ENCODE peak calls at places on chromosomes 12 and 14, in ten cellular contexts. U is tibial nerve, T is D721Med, I is AG04450, V is tibial artery, Q is type B pancreatic cell, E is cardiac muscle cell, Y is endothelial cell, J is GM23338, O is GM06990. W is an unnamed sample.

GRCh38 chr14:96415559-96415958 is 23.6 kb downstream of the AK7 start:
- DNase-seq in Q (no peak), V (no peak), E (no peak), O (no peak), U (no peak), J (no peak), I (no peak), T (no peak), Y (no peak), W (no peak)

GRCh38 chr12:116113398-116114130 is 163.9 kb downstream of the MED13L start:
- DNase-seq in O (no peak), Y (no peak), Q (no peak), I (no peak), U (no peak), V (no peak), E (no peak), J (peak; percentile 42), T (no peak), W (no peak)

GRCh38 chr12:75964150-75964549 is 67.4 kb downstream of the PHLDA1 start:
- DNase-seq in J (no peak), I (no peak), T (no peak), U (no peak), E (no peak), O (no peak), Q (no peak), Y (no peak), V (peak; percentile 54), W (no peak)

GRCh38 chr12:79514730-79515525 is 175.8 kb downstream of the PAWR start:
- DNase-seq in Y (no peak), Q (no peak), J (no peak), E (no peak), I (no peak), V (no peak), U (no peak), T (no peak), O (no peak), W (no peak)

GRCh38 chr12:101696477-101697196 is 803 bp upstream of the CHPT1 start:
- DNase-seq in Y (no peak), V (peak; percentile 64), I (no peak), J (peak; percentile 8), E (peak; percentile 22), T (no peak), U (peak; percentile 54), Q (no peak), O (no peak), W (peak; percentile 57)

GRCh38 chr14:79378020-79378419 is 833.3 kb downstream of the DIO2 start:
- DNase-seq in Y (no peak), E (no peak), U (no peak), O (no peak), J (peak; percentile 45), Q (no peak), T (no peak), V (no peak), I (no peak), W (no peak)

GRCh38 chr12:95955549-95956159 is 12.5 kb downstream of the AMDHD1 start:
- DNase-seq in O (no peak), E (no peak), I (no peak), Q (no peak), V (no peak), J (peak; percentile 23), T (no peak), Y (no peak), U (no peak), W (no peak)

GRCh38 chr12:49388682-49389081 is 21.4 kb downstream of the SPATS2 start:
- DNase-seq in V (no peak), E (no peak), Q (no peak), O (no peak), J (no peak), U (no peak), Y (no peak), I (no peak), T (no peak), W (no peak)

GRCh38 chr12:111597731-111598636 is 1.1 kb downstream of the ATXN2 start:
- DNase-seq in Y (peak; percentile 66), T (no peak), J (peak; percentile 70), O (peak; percentile 52), E (peak; percentile 57), U (peak; percentile 19), I (no peak), V (peak; percentile 43), Q (peak; percentile 76), W (peak; percentile 64)

GRCh38 chr14:76644875-76645518 is 116.3 kb upstream of the VASH1 start:
- DNase-seq in T (peak; percentile 43), E (peak; percentile 68), V (no peak), Q (peak; percentile 75), I (no peak), U (no peak), J (peak; percentile 84), Y (peak; percentile 70), O (peak; percentile 11), W (peak; percentile 48)

GRCh38 chr12:99386907-99387306 is 260.6 kb upstream of the GARIN6 start:
- DNase-seq in Y (no peak), T (no peak), I (peak; percentile 1), U (no peak), J (peak; percentile 80), Q (no peak), E (peak; percentile 59), O (no peak), V (no peak), W (peak; percentile 18)

DNA sequence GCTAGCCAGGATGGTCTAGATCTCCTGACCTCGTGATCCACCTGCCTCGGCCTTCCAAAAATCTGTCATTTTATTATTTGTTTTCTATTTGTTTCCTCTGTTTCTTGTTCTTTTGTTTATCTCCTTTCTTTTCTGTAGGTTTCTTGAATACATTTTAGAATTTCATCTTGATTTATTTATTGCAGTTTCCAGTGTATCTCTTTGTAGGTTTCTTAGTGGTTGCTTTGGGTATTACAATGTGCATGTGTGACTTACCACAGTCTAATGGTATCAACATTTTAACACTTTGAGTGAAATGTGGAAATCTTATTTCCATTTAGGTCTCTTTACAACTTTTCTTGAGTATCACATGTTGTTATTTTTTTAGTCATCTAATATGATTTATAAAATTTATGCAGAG is 29.9 kb upstream of the MUCL1 start:
- DNase-seq in T (no peak), I (no peak), O (no peak), Q (no peak), E (no peak), V (no peak), J (peak; percentile 17), Y (no peak), U (no peak), W (no peak)
- TF ChIP-seq CTCF in T (no peak), I (peak; percentile 28), O (peak; percentile 10), Q (peak; percentile 71), E (no peak), V (no peak), J (peak; percentile 60), Y (peak; percentile 73), U (no peak), W (no peak)

DNA sequence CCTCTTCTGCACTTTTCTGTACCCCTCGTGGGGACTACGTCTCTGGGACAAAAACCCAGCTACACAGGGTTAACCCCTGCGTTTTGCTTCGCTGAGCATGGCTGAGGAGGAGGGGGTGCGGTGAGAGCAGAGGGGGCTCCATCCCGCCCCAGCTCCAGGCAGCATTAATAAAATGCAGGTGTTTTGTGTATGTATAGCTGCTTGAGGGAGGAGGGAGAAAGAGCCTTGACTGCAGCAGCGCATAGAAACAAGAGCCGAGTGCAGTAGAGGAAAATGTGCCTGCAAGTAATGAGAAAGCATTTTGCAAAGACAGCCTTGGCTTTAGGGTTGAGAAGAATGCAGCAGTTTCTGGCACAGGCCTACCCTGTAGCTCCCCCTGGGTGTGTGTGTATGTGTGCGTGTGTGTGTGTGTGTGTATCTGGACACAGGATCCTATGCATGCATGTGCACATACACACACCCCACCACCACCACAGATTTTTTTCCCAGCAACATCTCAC is 103.9 kb downstream of the ZFP36L1 start:
- DNase-seq in Y (no peak), J (peak; percentile 28), I (no peak), O (no peak), U (no peak), Q (no peak), E (no peak), V (no peak), T (no peak), W (no peak)
- TF ChIP-seq CTCF in Y (no peak), J (no peak), I (peak; percentile 32), O (no peak), U (no peak), Q (peak; percentile 23), E (peak; percentile 30), V (no peak), T (no peak), W (no peak)

DNA sequence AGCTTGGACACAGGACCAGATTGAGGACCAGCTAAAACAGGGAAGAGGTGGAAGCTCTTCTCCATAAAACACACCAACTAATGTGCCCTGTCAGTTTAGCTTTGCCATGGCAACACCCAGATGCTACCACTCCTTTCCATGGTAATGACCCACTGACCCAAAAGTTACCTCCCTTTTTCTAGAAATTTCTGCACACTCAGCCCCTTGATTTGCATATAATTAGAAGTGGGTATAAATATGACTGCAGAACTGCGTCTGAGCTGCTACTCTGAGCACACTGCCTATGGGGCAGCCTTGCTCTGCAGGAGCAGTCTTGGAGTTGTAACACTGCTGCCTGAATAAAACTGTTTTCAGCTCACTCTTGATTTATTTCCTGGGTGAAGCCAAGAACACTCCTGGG is 3.2 kb upstream of the TDG start:
- DNase-seq in T (no peak), I (no peak), Y (no peak), Q (no peak), U (no peak), J (peak; percentile 43), O (no peak), V (no peak), E (no peak), W (no peak)
- TF ChIP-seq CTCF in T (no peak), I (no peak), Y (no peak), Q (no peak), U (no peak), J (no peak), O (no peak), V (no peak), E (no peak), W (no peak)

GRCh38 chr12:38556647-38557046 is 240.1 kb downstream of the ALG10B start:
- DNase-seq in J (peak; percentile 7), I (no peak), U (no peak), Y (no peak), T (no peak), V (no peak), Q (no peak), O (no peak), E (no peak), W (no peak)

DNA sequence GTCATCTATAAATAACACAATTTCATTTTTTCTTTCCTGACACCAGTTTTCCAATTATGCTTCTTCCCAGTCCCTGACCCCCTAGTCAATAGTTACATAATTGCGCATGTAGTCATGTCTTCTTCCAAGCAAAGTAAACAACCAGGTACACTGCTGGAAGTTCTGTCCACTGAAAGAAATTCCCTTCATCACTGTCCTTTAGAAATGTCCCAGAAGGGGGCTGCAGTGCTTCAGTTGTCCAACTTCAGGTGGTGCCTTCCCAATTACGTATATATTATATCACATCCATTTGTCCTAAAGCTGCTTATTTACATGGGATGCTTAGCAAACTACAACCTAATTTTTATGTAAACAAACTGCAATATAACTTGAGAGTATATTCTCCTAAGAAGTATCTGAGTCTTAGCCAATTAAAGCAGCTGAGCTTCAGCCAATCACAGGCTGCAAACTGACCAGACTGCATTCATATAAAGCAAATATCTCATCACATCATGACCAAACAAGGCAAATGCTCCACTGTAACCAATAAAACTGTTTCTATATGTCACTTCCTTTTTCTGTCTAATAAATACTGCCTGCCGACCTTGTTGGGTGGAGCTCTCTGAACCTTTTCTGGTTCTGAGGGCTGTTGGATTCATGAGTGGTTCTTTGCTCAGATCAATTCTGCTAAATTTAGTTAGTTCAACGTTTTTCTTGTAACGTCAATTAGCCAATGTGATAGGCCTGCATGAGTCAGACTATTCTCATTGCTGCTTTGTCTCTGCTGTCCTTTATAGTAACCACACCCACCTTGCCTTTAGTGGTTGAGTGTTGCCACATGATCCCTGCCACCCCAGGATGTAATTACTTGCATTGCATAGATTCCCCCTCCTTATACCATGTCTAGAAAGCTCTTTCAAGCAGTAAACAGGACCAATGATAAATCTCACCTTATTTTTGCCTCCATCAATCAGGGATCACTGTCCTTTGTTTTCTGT is 239.3 kb downstream of the ALG10B start:
- DNase-seq in Y (no peak), I (no peak), J (peak; percentile 7), T (no peak), E (no peak), O (no peak), Q (no peak), U (no peak), V (no peak), W (no peak)
- TF ChIP-seq CTCF in Y (no peak), I (no peak), J (no peak), T (no peak), E (no peak), O (no peak), Q (no peak), U (no peak), V (no peak), W (no peak)